ENCODE peak calls at places on chromosomes 5 and 9, in five cellular contexts. J is AG10803; M is stimulated activated CD4-positive, alpha-beta T cell treated with anti-CD3 and anti-CD28 coated beads, TNF-alpha, amount 100 ng/mL, for 4 hours; H is KBM-7; B is AG04450. N is an unnamed sample.

GRCh38 chr9:109482391-109482916 is 15.7 kb downstream of the PTPN3 start:
- DNase-seq in J (no peak), M (no peak), H (no peak), B (no peak), N (no peak)

GRCh38 chr9:127567898-127568617 is 44.0 kb upstream of the STXBP1 start:
- DNase-seq in J (no peak), M (no peak), H (no peak), B (no peak), N (no peak)

GRCh38 chr5:141858084-141858765 is 20.0 kb downstream of the PCDH1 start:
- DNase-seq in J (no peak), M (no peak), H (no peak), B (no peak), N (no peak)

GRCh38 chr5:149061341-149061740 is 1.5 kb downstream of the SH3TC2 start:
- DNase-seq in J (no peak), M (no peak), H (no peak), B (no peak), N (no peak)

GRCh38 chr5:140631831-140632365 is 1.1 kb downstream of the CD14 start:
- DNase-seq in J (no peak), M (no peak), H (no peak), B (no peak), N (no peak)

GRCh38 chr5:154858251-154858971 is at the start of gene CNOT8:
- DNase-seq in J (peak), M (peak), H (peak), B (peak), N (peak)

GRCh38 chr5:31433229-31433628 is 98.7 kb downstream of the DROSHA start:
- DNase-seq in J (no peak), M (no peak), H (no peak), B (no peak), N (no peak)

GRCh38 chr5:113804264-113804663 is 290.8 kb downstream of the YTHDC2 start:
- DNase-seq in J (no peak), M (no peak), H (no peak), B (no peak), N (peak)